ENCODE peak calls at places on chromosomes 1 and 21, in ten cellular contexts. H, T, K, F, O, Y, M, N, I and Z are unnamed samples.

GRCh38 chr21:45507888-45508508 is 34.2 kb downstream of the SLC19A1 start:
- DNase-seq in H (no peak), T (no peak), K (peak), F (no peak), O (no peak), Y (peak), M (no peak), N (no peak), I (no peak), Z (peak)

GRCh38 chr1:205811660-205812059 is 1.3 kb downstream of the SLC41A1 start:
- DNase-seq in H (peak), T (no peak), K (no peak), F (no peak), O (no peak), Y (no peak), M (no peak), N (peak), I (peak), Z (no peak)

GRCh38 chr21:43874085-43874785 is 9.2 kb downstream of the AGPAT3 start:
- DNase-seq in H (no peak), T (no peak), K (no peak), F (no peak), O (no peak), Y (no peak), M (no peak), N (no peak), I (no peak), Z (peak)

GRCh38 chr1:232939748-232940147 is 10.7 kb upstream of the NTPCR start:
- DNase-seq in H (no peak), T (no peak), K (no peak), F (no peak), O (no peak), Y (no peak), M (no peak), N (no peak), I (no peak), Z (no peak)

GRCh38 chr1:206699626-206700025 is 14.9 kb downstream of the MAPKAPK2 start:
- DNase-seq in H (no peak), T (no peak), K (no peak), F (no peak), O (no peak), Y (no peak), M (no peak), N (no peak), I (peak), Z (no peak)

GRCh38 chr1:31912839-31913239 is 25.3 kb downstream of the PTP4A2 start:
- DNase-seq in H (no peak), T (no peak), K (no peak), F (no peak), O (no peak), Y (no peak), M (no peak), N (no peak), I (no peak), Z (no peak)

GRCh38 chr1:200771625-200772555 is 33.2 kb downstream of the CAMSAP2 start:
- DNase-seq in H (no peak), T (peak), K (no peak), F (no peak), O (no peak), Y (no peak), M (no peak), N (no peak), I (no peak), Z (no peak)

GRCh38 chr21:32475162-32475812 is 62.8 kb downstream of the EVA1C start:
- DNase-seq in H (no peak), T (no peak), K (no peak), F (no peak), O (peak), Y (no peak), M (no peak), N (peak), I (no peak), Z (no peak)

GRCh38 chr1:231353086-231353485 is 15.0 kb downstream of the SPRTN start:
- DNase-seq in H (no peak), T (no peak), K (no peak), F (no peak), O (no peak), Y (no peak), M (no peak), N (no peak), I (no peak), Z (no peak)

GRCh38 chr21:31196724-31197123 is 147.3 kb downstream of the TIAM1 start:
- DNase-seq in H (no peak), T (no peak), K (no peak), F (no peak), O (no peak), Y (no peak), M (no peak), N (no peak), I (no peak), Z (no peak)

GRCh38 chr1:10694274-10694632 is 102.2 kb downstream of the CASZ1 start:
- DNase-seq in H (no peak), T (peak), K (no peak), F (peak), O (peak), Y (no peak), M (peak), N (peak), I (no peak), Z (no peak)

GRCh38 chr1:34188418-34188817 is 11.7 kb downstream of the C1orf94 start:
- DNase-seq in H (no peak), T (no peak), K (no peak), F (no peak), O (no peak), Y (no peak), M (no peak), N (peak), I (no peak), Z (no peak)

GRCh38 chr21:37490084-37490483 is 123.5 kb downstream of the DYRK1A start:
- DNase-seq in H (no peak), T (no peak), K (no peak), F (no peak), O (no peak), Y (no peak), M (no peak), N (no peak), I (no peak), Z (no peak)

GRCh38 chr21:32370971-32371766 is 21.6 kb downstream of the URB1 start:
- DNase-seq in H (no peak), T (no peak), K (no peak), F (no peak), O (no peak), Y (no peak), M (no peak), N (peak), I (no peak), Z (no peak)

GRCh38 chr1:183881387-183882084 is 76.6 kb downstream of the RGL1 start:
- DNase-seq in H (peak), T (peak), K (peak), F (no peak), O (peak), Y (no peak), M (no peak), N (peak), I (peak), Z (no peak)

GRCh38 chr1:214107322-214108096 is 119.7 kb downstream of the PROX1 start:
- DNase-seq in H (peak), T (no peak), K (no peak), F (no peak), O (no peak), Y (no peak), M (no peak), N (peak), I (peak), Z (peak)

GRCh38 chr1:220880367-220880680 is 1.1 kb downstream of the HLX start:
- DNase-seq in H (no peak), T (no peak), K (no peak), F (no peak), O (no peak), Y (no peak), M (no peak), N (no peak), I (no peak), Z (no peak)

GRCh38 chr1:186626969-186627368 is 53.3 kb downstream of the PTGS2 start:
- DNase-seq in H (no peak), T (no peak), K (no peak), F (no peak), O (no peak), Y (no peak), M (no peak), N (peak), I (no peak), Z (no peak)

GRCh38 chr1:224053456-224053855 is 60.5 kb upstream of the FBXO28 start:
- DNase-seq in H (no peak), T (no peak), K (no peak), F (no peak), O (no peak), Y (no peak), M (no peak), N (no peak), I (no peak), Z (no peak)

GRCh38 chr1:3504823-3505155 is 50.3 kb downstream of the ARHGEF16 start:
- DNase-seq in H (no peak), T (no peak), K (no peak), F (no peak), O (no peak), Y (no peak), M (no peak), N (peak), I (no peak), Z (no peak)
- H3K27ac ChIP-seq in H (no peak), T (no peak), K (no peak), F (no peak), O (peak), Y (peak), M (no peak), N (peak), I (no peak), Z (no peak)

GRCh38 chr1:159891275-159892157 is 8.4 kb downstream of the CFAP45 start:
- DNase-seq in H (peak), T (peak), K (peak), F (peak), O (peak), Y (no peak), M (peak), N (peak), I (peak), Z (peak)

GRCh38 chr1:159889821-159890252 is 10.1 kb downstream of the CFAP45 start:
- DNase-seq in H (peak), T (peak), K (no peak), F (no peak), O (peak), Y (no peak), M (peak), N (peak), I (no peak), Z (no peak)

GRCh38 chr1:159884296-159884695 is 15.7 kb downstream of the CFAP45 start:
- DNase-seq in H (no peak), T (no peak), K (no peak), F (no peak), O (no peak), Y (no peak), M (no peak), N (no peak), I (no peak), Z (no peak)

GRCh38 chr1:159892944-159893343 is 7.0 kb downstream of the CFAP45 start:
- DNase-seq in H (no peak), T (peak), K (no peak), F (no peak), O (peak), Y (no peak), M (peak), N (no peak), I (no peak), Z (no peak)

DNA sequence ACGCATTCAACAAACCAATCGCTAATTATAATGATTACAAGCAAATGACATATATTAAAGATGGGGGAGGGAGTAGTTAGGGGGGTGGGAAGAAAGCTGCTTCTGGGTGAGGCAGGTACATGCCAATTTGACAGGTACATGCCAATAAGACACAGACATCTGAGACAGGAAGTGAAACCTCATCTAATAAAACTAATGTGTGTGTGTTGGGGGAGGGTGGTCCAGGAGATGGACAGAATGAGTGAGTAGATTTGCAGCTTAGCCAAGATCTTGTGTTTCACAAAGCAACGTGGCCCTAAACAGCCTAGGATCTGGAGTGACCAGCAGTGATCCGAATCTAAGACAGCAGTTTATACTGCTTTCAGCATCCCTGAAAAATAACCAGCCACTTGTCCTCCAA is 10.8 kb downstream of the CFAP45 start:
- DNase-seq in H (no peak), T (no peak), K (no peak), F (no peak), O (no peak), Y (no peak), M (peak), N (no peak), I (no peak), Z (no peak)
- H3K27ac ChIP-seq in H (peak), T (no peak), K (no peak), F (no peak), O (peak), Y (no peak), M (no peak), N (peak), I (no peak), Z (peak)

GRCh38 chr1:111736548-111737215 is 2.5 kb downstream of the INKA2 start:
- DNase-seq in H (peak), T (no peak), K (no peak), F (no peak), O (no peak), Y (no peak), M (no peak), N (no peak), I (peak), Z (no peak)
- H3K27ac ChIP-seq in H (peak), T (no peak), K (no peak), F (no peak), O (no peak), Y (no peak), M (no peak), N (no peak), I (no peak), Z (peak)

GRCh38 chr21:39633043-39633442 is 20.3 kb downstream of the B3GALT5 start:
- DNase-seq in H (no peak), T (peak), K (no peak), F (no peak), O (no peak), Y (no peak), M (no peak), N (peak), I (no peak), Z (no peak)
- H3K27ac ChIP-seq in H (no peak), T (no peak), K (no peak), F (no peak), O (peak), Y (no peak), M (no peak), N (peak), I (no peak), Z (no peak)

DNA sequence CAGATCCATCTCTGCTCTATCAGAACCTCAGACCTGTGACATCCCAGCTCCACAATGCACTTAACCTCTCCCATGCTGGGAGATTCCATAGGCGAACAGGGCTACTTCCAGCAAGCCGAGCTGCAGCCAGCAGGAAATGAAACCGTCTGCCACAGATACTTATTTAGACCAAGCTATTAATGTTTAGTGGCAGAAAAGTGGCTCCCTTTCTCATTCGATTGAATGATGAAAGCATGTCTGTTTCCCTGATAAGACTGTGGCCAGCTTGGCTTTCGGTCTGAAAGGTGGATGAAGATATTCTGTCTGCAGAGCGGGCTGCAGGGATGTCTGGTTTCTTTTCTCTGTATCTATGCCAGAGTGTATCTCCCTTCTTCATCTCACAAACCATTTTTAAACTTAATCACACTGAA is 146.4 kb downstream of the GREM2 start:
- DNase-seq in H (no peak), T (no peak), K (no peak), F (no peak), O (no peak), Y (no peak), M (no peak), N (no peak), I (no peak), Z (no peak)
- H3K27ac ChIP-seq in H (no peak), T (no peak), K (no peak), F (no peak), O (no peak), Y (no peak), M (no peak), N (no peak), I (no peak), Z (no peak)

DNA sequence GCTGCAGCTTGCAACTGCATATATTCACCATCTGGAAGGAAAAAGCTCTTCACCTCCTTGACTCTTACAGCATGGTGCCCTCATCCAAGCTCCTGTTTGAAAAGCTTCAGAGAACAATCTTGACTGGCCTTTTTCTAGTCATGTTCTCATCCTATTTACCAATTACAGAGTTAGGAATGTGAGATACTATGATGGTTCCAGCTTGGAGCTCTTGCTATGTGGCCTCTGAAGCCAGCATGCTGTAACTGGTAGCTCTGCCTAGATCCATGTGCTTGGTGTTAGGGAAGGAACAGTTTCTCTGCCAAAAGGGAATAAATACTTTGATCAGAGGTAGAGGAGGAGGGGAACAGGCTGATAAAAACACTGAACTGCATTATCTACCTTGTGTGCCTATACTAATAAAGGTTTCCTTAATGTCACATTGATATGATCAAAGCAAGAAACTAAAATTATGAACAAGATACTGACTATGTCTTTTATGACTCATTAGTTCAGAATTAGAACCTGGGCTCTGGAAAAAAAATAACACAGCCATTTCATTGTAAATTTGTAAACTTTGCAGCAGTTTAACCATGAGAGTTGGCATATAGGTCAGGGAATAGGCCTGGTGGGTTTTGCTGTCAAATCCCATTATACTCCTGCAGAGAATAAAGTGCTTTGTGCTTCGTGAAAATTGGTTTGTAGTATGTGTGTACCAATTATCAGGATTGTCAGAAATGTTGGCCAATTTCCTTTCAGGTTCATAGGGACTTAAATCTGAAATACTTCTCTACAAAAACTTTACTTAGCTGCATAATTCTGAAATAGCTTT is 92.7 kb downstream of the LEPR start:
- DNase-seq in H (no peak), T (peak), K (no peak), F (no peak), O (no peak), Y (no peak), M (no peak), N (peak), I (no peak), Z (no peak)
- H3K27ac ChIP-seq in H (no peak), T (no peak), K (no peak), F (no peak), O (no peak), Y (no peak), M (no peak), N (no peak), I (no peak), Z (no peak)

GRCh38 chr1:160768295-160768657 is 27.7 kb upstream of the LY9 start:
- DNase-seq in H (peak), T (peak), K (no peak), F (peak), O (peak), Y (no peak), M (peak), N (peak), I (peak), Z (peak)
- H3K27ac ChIP-seq in H (no peak), T (peak), K (no peak), F (peak), O (no peak), Y (peak), M (peak), N (no peak), I (no peak), Z (peak)

GRCh38 chr1:91876040-91876470 is 9.9 kb downstream of the TGFBR3 start:
- DNase-seq in H (no peak), T (no peak), K (no peak), F (no peak), O (no peak), Y (no peak), M (peak), N (no peak), I (no peak), Z (no peak)
- H3K27ac ChIP-seq in H (no peak), T (no peak), K (no peak), F (no peak), O (no peak), Y (no peak), M (no peak), N (no peak), I (no peak), Z (peak)